ENCODE peak calls at places on chromosomes 13 and 19, in five cellular contexts. N is EL, C is GM23248, H is NCI-H2029 treated with DMSO at 0.1 percent for 48 hours, J is A172. R is an unnamed sample.
A peak's percentile ranks its signal among the peaks of the same experiment; 100 is the strongest.

GRCh38 chr19:40078377-40078776 is 12.4 kb downstream of the ZNF780A start:
- DNase-seq in N (no peak), C (peak; percentile 13), H (no peak), J (no peak), R (no peak)

GRCh38 chr19:49437231-49437630 is 4.1 kb downstream of the SLC17A7 start:
- DNase-seq in N (no peak), C (no peak), H (no peak), J (no peak), R (no peak)

GRCh38 chr19:18905058-18905456 is 9.1 kb upstream of the CERS1 start:
- DNase-seq in N (no peak), C (no peak), H (no peak), J (no peak), R (no peak)

GRCh38 chr19:49210108-49210900 is 52.7 kb downstream of the TRPM4 start:
- DNase-seq in N (no peak), C (peak; percentile 55), H (no peak), J (no peak), R (no peak)

GRCh38 chr13:50203256-50204083 is 188.2 kb downstream of the KCNRG start:
- DNase-seq in N (no peak), C (no peak), H (no peak), J (no peak), R (no peak)

GRCh38 chr19:54431255-54431838 is 16.1 kb downstream of the TTYH1 start:
- DNase-seq in N (no peak), C (no peak), H (peak; percentile 67), J (peak; percentile 55), R (no peak)

GRCh38 chr19:16888629-16889371 is at the start of gene F2RL3:
- DNase-seq in N (peak; percentile 39), C (peak; percentile 23), H (no peak), J (peak; percentile 44), R (no peak)

GRCh38 chr13:107347641-107348369 is 779.9 kb upstream of the ARGLU1 start:
- DNase-seq in N (no peak), C (peak; percentile 25), H (no peak), J (no peak), R (no peak)

GRCh38 chr19:18388328-18389094 is 2.6 kb downstream of the GDF15 start:
- DNase-seq in N (peak; percentile 71), C (peak; percentile 84), H (peak; percentile 66), J (no peak), R (peak; percentile 76)

GRCh38 chr19:12838182-12838890 is at the start of gene MAST1:
- DNase-seq in N (peak; percentile 24), C (peak; percentile 68), H (no peak), J (no peak), R (no peak)

GRCh38 chr13:99119686-99120085 is 81.0 kb upstream of the UBAC2 start:
- DNase-seq in N (no peak), C (no peak), H (no peak), J (no peak), R (no peak)

GRCh38 chr13:22110368-22110767 is 439.5 kb downstream of the FGF9 start:
- DNase-seq in N (no peak), C (peak; percentile 59), H (no peak), J (no peak), R (no peak)

GRCh38 chr19:58519087-58519354 is 589 bp downstream of the ZBTB45 start:
- DNase-seq in N (peak; percentile 76), C (peak; percentile 91), H (peak; percentile 34), J (peak; percentile 77), R (peak; percentile 58)